ENCODE peak calls at places on chromosomes 6 and 20, in five cellular contexts. N, H, B, X and S are unnamed samples.

GRCh38 chr6:91376686-91377085 is 789.8 kb upstream of the MAP3K7 start:
- ATAC-seq in N (no peak), H (peak), B (no peak), X (no peak), S (no peak)

GRCh38 chr20:2323051-2323450 is 27.2 kb downstream of the TGM3 start:
- ATAC-seq in N (no peak), H (no peak), B (no peak), X (no peak), S (no peak)

GRCh38 chr6:122845916-122846632 is 57.0 kb downstream of the SMPDL3A start:
- ATAC-seq in N (no peak), H (no peak), B (no peak), X (no peak), S (no peak)

GRCh38 chr20:63134201-63134612 is 81.7 kb downstream of the YTHDF1 start:
- ATAC-seq in N (peak), H (no peak), B (no peak), X (no peak), S (no peak)

GRCh38 chr6:145836170-145836569 is 21.6 kb upstream of the FBXO30 start:
- ATAC-seq in N (peak), H (no peak), B (no peak), X (no peak), S (no peak)

GRCh38 chr6:16334671-16335070 is 96.3 kb downstream of the GMPR start:
- ATAC-seq in N (no peak), H (no peak), B (no peak), X (peak), S (peak)

GRCh38 chr20:2455771-2456497 is 14.7 kb downstream of the SNRPB start:
- ATAC-seq in N (no peak), H (no peak), B (no peak), X (peak), S (no peak)

GRCh38 chr6:85641916-85642773 is 541 bp downstream of the SYNCRIP start:
- ATAC-seq in N (peak), H (peak), B (peak), X (peak), S (no peak)

GRCh38 chr6:37713529-37714119 is 15.9 kb upstream of the MDGA1 start:
- ATAC-seq in N (no peak), H (no peak), B (no peak), X (no peak), S (no peak)

GRCh38 chr6:33779895-33780294 is 9.0 kb downstream of the LEMD2 start:
- ATAC-seq in N (no peak), H (no peak), B (no peak), X (no peak), S (no peak)

GRCh38 chr6:34888441-34888820 is 589 bp upstream of the TAF11 start:
- ATAC-seq in N (no peak), H (no peak), B (peak), X (no peak), S (no peak)

GRCh38 chr6:149990672-149991402 is 27.1 kb downstream of the ULBP1 start:
- ATAC-seq in N (peak), H (peak), B (peak), X (peak), S (no peak)

GRCh38 chr6:157066781-157067491 is 256.4 kb downstream of the TMEM242 start:
- ATAC-seq in N (no peak), H (no peak), B (no peak), X (no peak), S (no peak)

GRCh38 chr6:36603222-36604089 is 9.3 kb downstream of the SRSF3 start:
- ATAC-seq in N (no peak), H (no peak), B (no peak), X (no peak), S (no peak)